ENCODE peak calls at places on chromosomes 12 and 14, in four cellular contexts. Z is prostate gland, B is cardiac muscle cell, E is H9. Y is an unnamed sample.

GRCh38 chr14:79638647-79639266 is 572.5 kb downstream of the DIO2 start:
- DNase-seq in B (no peak), E (no peak), Z (no peak), Y (no peak)

GRCh38 chr14:105841022-105842009 is 314.9 kb downstream of the TMEM121 start:
- DNase-seq in E (peak; percentile 5), Z (no peak), B (no peak), Y (no peak)

GRCh38 chr14:34098045-34098984 is 147.4 kb upstream of the EGLN3 start:
- DNase-seq in E (no peak), B (peak; percentile 76), Z (peak; percentile 54), Y (no peak)

GRCh38 chr14:104044016-104044415 is 41.5 kb upstream of the ASPG start:
- DNase-seq in B (no peak), E (no peak), Z (no peak), Y (no peak)

GRCh38 chr14:74593241-74593985 is 18.6 kb downstream of the LTBP2 start:
- DNase-seq in Z (no peak), B (peak; percentile 62), E (no peak), Y (peak; percentile 69)

GRCh38 chr12:13982010-13982409 is 608 bp upstream of the GRIN2B start:
- DNase-seq in Z (no peak), E (peak; percentile 87), B (no peak), Y (peak; percentile 79)

GRCh38 chr12:22543246-22544037 is 900 bp downstream of the C2CD5 start:
- DNase-seq in B (peak; percentile 21), E (peak; percentile 46), Z (peak; percentile 32), Y (peak; percentile 74)

GRCh38 chr14:99247772-99248171 is 24.2 kb downstream of the BCL11B start:
- DNase-seq in Z (no peak), B (no peak), E (no peak), Y (no peak)

GRCh38 chr12:128114485-128114884 is 152.5 kb upstream of the TMEM132C start:
- DNase-seq in Z (no peak), B (no peak), E (no peak), Y (no peak)

GRCh38 chr14:91350813-91351507 is 66.7 kb downstream of the CCDC88C start:
- DNase-seq in Z (no peak), B (no peak), E (no peak), Y (no peak)

GRCh38 chr14:104586832-104587620 is 7.5 kb downstream of the C14orf180 start:
- DNase-seq in E (no peak), B (no peak), Z (no peak), Y (no peak)

GRCh38 chr12:89875225-89875624 is 166.6 kb upstream of the ATP2B1 start:
- DNase-seq in B (no peak), Z (no peak), E (no peak), Y (no peak)

GRCh38 chr12:88870000-88870737 is 289.9 kb upstream of the KITLG start:
- DNase-seq in B (peak; percentile 3), Z (no peak), E (no peak), Y (no peak)

GRCh38 chr12:105931104-105931503 is 207.7 kb downstream of the NUAK1 start:
- DNase-seq in E (no peak), B (peak; percentile 46), Z (no peak), Y (no peak)
- H3K27ac ChIP-seq in E (no peak overlapping the region), B (no peak overlapping the region), Z (no peak overlapping the region), Y (no peak overlapping the region)

GRCh38 chr14:84785997-84786396 is 743.9 kb upstream of the FLRT2 start:
- DNase-seq in E (no peak), B (no peak), Z (no peak), Y (no peak)
- TF ChIP-seq CTCF in E (no peak), B (no peak), Z (no peak), Y (no peak)

DNA sequence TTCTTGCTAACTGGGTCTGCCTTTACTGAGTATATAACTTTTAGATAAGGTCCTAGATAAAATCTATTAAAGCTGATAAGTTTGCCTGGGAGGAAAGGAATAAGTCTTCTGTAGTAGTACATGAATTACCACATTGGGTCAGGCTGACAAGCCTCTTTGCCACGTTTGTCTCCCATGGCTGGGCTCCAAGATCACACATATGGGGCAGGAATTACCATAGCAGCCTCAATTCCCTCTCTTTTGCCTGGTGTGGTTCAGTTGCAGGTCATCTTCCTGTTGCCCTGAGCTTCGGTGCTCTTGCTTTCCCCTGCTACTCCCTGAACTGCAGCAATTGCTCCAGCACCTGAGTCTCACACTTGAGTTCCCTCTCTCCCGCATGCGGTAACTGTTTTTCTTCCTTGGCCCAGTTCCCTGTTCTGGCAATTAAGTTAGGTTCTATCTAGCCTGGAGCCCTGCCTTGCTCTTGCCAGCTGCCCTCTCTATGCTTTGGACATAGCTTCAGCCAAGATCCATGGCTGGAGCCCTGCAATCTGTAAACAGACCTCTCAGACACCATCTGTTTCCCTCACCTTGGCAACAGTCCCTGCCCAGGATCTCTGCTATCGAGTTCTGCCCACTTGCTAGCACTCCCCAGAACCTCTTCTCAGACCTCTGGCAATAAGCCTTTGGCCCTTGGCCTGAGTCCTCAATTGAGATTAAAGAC is 5.8 kb upstream of the GLT8D2 start:
- DNase-seq in Z (no peak), E (no peak), B (peak; percentile 83), Y (peak; percentile 76)
- H3K9me3 ChIP-seq in Z (no peaks in the 10 kb centered on the region), E (no peaks in the 10 kb centered on the region), B (no peaks in the 10 kb centered on the region), Y (no peaks in the 10 kb centered on the region)

DNA sequence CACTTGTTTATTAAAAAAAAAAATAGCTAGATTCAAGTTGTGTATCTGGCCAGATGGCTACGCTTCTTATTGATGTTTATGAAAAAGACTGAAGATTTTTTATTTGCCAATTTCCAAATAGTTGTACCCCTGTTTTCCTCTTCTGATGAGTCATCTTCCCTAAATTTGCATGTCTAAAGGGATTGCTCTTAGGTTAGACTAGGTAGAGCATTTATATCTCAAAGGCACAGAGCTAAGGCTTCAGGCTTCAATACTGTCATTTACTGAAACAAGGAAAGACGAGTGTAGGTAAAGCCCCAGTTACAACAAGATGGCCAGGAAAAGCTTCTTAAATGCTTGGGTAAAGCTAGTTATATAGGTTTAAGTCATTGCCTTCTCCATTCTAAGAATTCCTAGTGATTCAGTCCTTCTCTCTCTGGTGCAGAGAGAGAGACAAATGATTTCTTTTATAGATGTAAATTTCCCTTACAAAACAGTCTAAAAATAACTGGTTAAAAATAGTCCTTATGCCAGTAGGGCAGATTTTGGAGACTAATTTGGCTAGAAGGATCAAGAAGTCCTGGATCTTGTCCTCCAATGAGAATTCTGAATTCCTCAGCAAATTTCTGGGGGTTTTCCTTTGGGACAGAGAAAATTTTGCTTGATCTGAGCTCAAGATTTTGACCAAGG is 26.1 kb downstream of the LEMD3 start:
- DNase-seq in E (no peak), Z (no peak), B (no peak), Y (no peak)
- H3K27ac ChIP-seq in E (no peak overlapping the region), Z (no peak overlapping the region), B (no peak overlapping the region), Y (no peak overlapping the region)

Y was measured in WERI-Rb-1.